ENCODE peak calls at places on chromosome 1, in seven cellular contexts. Q is GM12865; A is HL-60; Z is activated naive CD8-positive, alpha-beta T cell treated with anti-CD3 and anti-CD28 coated beads, Interleukin-2, amount 50 U/mL, for 24 hours; S is HTR-8/SVneo; G is stimulated activated CD4-positive, alpha-beta T cell treated with anti-CD3 and anti-CD28 coated beads, Interleukin-1b, Interleukin-23, amount 100 ng/mL, for 24 hours; C is HFF-Myc. P is an unnamed sample.

GRCh38 chr1:187691439-187691838 is 862.7 kb downstream of the PLA2G4A start:
- DNase-seq in S (peak), A (no peak), Z (no peak), Q (no peak), C (peak), G (no peak), P (no peak)

GRCh38 chr1:52348704-52349301 is 17.2 kb downstream of the CC2D1B start:
- DNase-seq in S (no peak), C (no peak), Q (no peak), A (peak), Z (no peak), G (no peak), P (no peak)

GRCh38 chr1:84390231-84390630 is 8.1 kb upstream of the DNASE2B start:
- DNase-seq in G (no peak), A (no peak), Q (no peak), Z (no peak), C (no peak), S (no peak), P (no peak)

GRCh38 chr1:201719812-201720521 is 109.0 kb upstream of the IPO9 start:
- DNase-seq in Q (no peak), C (no peak), Z (no peak), S (no peak), A (no peak), G (no peak), P (no peak)

GRCh38 chr1:202207292-202207691 is 13.7 kb downstream of the LGR6 start:
- DNase-seq in C (peak), G (no peak), A (no peak), S (no peak), Q (no peak), Z (no peak), P (no peak)

GRCh38 chr1:148166558-148167492 is 14.7 kb upstream of the NBPF11 start:
- DNase-seq in C (no peak), S (no peak), A (no peak), Q (no peak), G (no peak), Z (no peak), P (no peak)

GRCh38 chr1:185916866-185917265 is 182.7 kb downstream of the HMCN1 start:
- DNase-seq in C (no peak), Z (no peak), G (no peak), A (no peak), Q (no peak), S (no peak), P (no peak)

GRCh38 chr1:6028042-6028895 is 17.4 kb upstream of the KCNAB2 start:
- DNase-seq in C (no peak), S (no peak), Q (peak), G (peak), A (peak), Z (peak), P (peak)

GRCh38 chr1:208731976-208732821 is 488.0 kb upstream of the PLXNA2 start:
- DNase-seq in S (no peak), A (no peak), G (no peak), Q (peak), C (no peak), Z (no peak), P (no peak)

GRCh38 chr1:9321480-9321849 is 28.8 kb downstream of the SPSB1 start:
- DNase-seq in S (no peak), G (no peak), Z (no peak), A (no peak), C (no peak), Q (no peak), P (no peak)

GRCh38 chr1:197696372-197696771 is 78.9 kb downstream of the DENND1B start:
- DNase-seq in Z (no peak), C (no peak), Q (no peak), G (no peak), S (peak), A (no peak), P (no peak)

GRCh38 chr1:47448462-47449233 is 10.8 kb downstream of the FOXD2 start:
- DNase-seq in S (no peak), G (no peak), Z (no peak), C (no peak), Q (no peak), A (no peak), P (no peak)

GRCh38 chr1:95475686-95476457 is 241.9 kb downstream of the RWDD3 start:
- DNase-seq in Q (no peak), C (no peak), Z (no peak), A (no peak), S (no peak), G (no peak), P (no peak)

GRCh38 chr1:201850053-201850397 is 21.1 kb downstream of the IPO9 start:
- DNase-seq in Q (no peak), Z (no peak), S (no peak), C (no peak), G (no peak), A (no peak), P (no peak)

P was measured in activated CD8-positive, alpha-beta memory T cell treated with anti-CD3 and anti-CD28 coated beads, Interleukin-2, amount 50 U/mL, for 48 hours.